ENCODE peak calls at places on chromosomes 6 and 20, in eight cellular contexts. One of them, this sample, is unnamed.

GRCh38 chr6:153263489-153263888 is 132.4 kb upstream of the RGS17 start:
- DNase-seq in right lobe of liver: no peak
- DNase-seq in effector memory CD4-positive, alpha-beta T cell: no peak
- DNase-seq in psoas muscle: no peak
- DNase-seq in left ventricle myocardium inferior: no peak
- DNase-seq in aorta: no peak
- DNase-seq in thoracic aorta: no peak
- DNase-seq in CD4-positive, alpha-beta memory T cell: no peak
- DNase-seq in this sample: no peak

GRCh38 chr20:19864130-19864529 is 106.1 kb downstream of the RIN2 start:
- DNase-seq in right lobe of liver: no peak
- DNase-seq in left ventricle myocardium inferior: no peak
- DNase-seq in effector memory CD4-positive, alpha-beta T cell: no peak
- DNase-seq in thoracic aorta: no peak
- DNase-seq in psoas muscle: no peak
- DNase-seq in CD4-positive, alpha-beta memory T cell: no peak
- DNase-seq in aorta: no peak
- DNase-seq in this sample: no peak

GRCh38 chr6:109236140-109237081 is 141.1 kb downstream of the CEP57L1 start:
- DNase-seq in effector memory CD4-positive, alpha-beta T cell: no peak
- DNase-seq in CD4-positive, alpha-beta memory T cell: no peak
- DNase-seq in left ventricle myocardium inferior: no peak
- DNase-seq in thoracic aorta: no peak
- DNase-seq in right lobe of liver: no peak
- DNase-seq in aorta: no peak
- DNase-seq in psoas muscle: no peak
- DNase-seq in this sample: peak; percentile 71

GRCh38 chr20:17848649-17849048 is 119.9 kb downstream of the SNX5 start:
- DNase-seq in right lobe of liver: no peak
- DNase-seq in effector memory CD4-positive, alpha-beta T cell: no peak
- DNase-seq in psoas muscle: no peak
- DNase-seq in left ventricle myocardium inferior: no peak
- DNase-seq in aorta: no peak
- DNase-seq in CD4-positive, alpha-beta memory T cell: no peak
- DNase-seq in thoracic aorta: no peak
- DNase-seq in this sample: no peak

GRCh38 chr6:2114100-2114499 is 131.3 kb downstream of the GMDS start:
- DNase-seq in left ventricle myocardium inferior: no peak
- DNase-seq in CD4-positive, alpha-beta memory T cell: no peak
- DNase-seq in psoas muscle: no peak
- DNase-seq in right lobe of liver: no peak
- DNase-seq in aorta: no peak
- DNase-seq in thoracic aorta: no peak
- DNase-seq in effector memory CD4-positive, alpha-beta T cell: no peak
- DNase-seq in this sample: no peak

GRCh38 chr6:112253505-112253841 is 894 bp downstream of the LAMA4 start:
- DNase-seq in aorta: no peak
- DNase-seq in effector memory CD4-positive, alpha-beta T cell: no peak
- DNase-seq in thoracic aorta: no peak
- DNase-seq in CD4-positive, alpha-beta memory T cell: no peak
- DNase-seq in psoas muscle: no peak
- DNase-seq in left ventricle myocardium inferior: no peak
- DNase-seq in right lobe of liver: no peak
- DNase-seq in this sample: no peak

GRCh38 chr20:3808141-3808479 is 12.0 kb downstream of the CDC25B start:
- DNase-seq in CD4-positive, alpha-beta memory T cell: no peak
- DNase-seq in aorta: peak; percentile 92
- DNase-seq in effector memory CD4-positive, alpha-beta T cell: no peak
- DNase-seq in right lobe of liver: peak; percentile 92
- DNase-seq in thoracic aorta: peak; percentile 80
- DNase-seq in psoas muscle: peak; percentile 84
- DNase-seq in left ventricle myocardium inferior: peak; percentile 80
- DNase-seq in this sample: no peak

GRCh38 chr6:27873101-27874030 is 38.8 kb downstream of the OR2B2 start:
- DNase-seq in effector memory CD4-positive, alpha-beta T cell: peak; percentile 47
- DNase-seq in right lobe of liver: peak; percentile 72
- DNase-seq in thoracic aorta: no peak
- DNase-seq in aorta: peak; percentile 85
- DNase-seq in CD4-positive, alpha-beta memory T cell: peak; percentile 68
- DNase-seq in psoas muscle: peak; percentile 65
- DNase-seq in left ventricle myocardium inferior: peak; percentile 35
- DNase-seq in this sample: peak; percentile 46

GRCh38 chr6:137707590-137708360 is 159.3 kb upstream of the TNFAIP3 start:
- DNase-seq in CD4-positive, alpha-beta memory T cell: peak; percentile 95
- DNase-seq in left ventricle myocardium inferior: peak; percentile 25
- DNase-seq in effector memory CD4-positive, alpha-beta T cell: peak; percentile 84
- DNase-seq in psoas muscle: peak; percentile 60
- DNase-seq in thoracic aorta: no peak
- DNase-seq in right lobe of liver: peak; percentile 54
- DNase-seq in aorta: no peak
- DNase-seq in this sample: peak; percentile 43

GRCh38 chr20:25038591-25039015 is 19.3 kb downstream of the ACSS1 start:
- DNase-seq in aorta: no peak
- DNase-seq in psoas muscle: no peak
- DNase-seq in right lobe of liver: no peak
- DNase-seq in CD4-positive, alpha-beta memory T cell: no peak
- DNase-seq in effector memory CD4-positive, alpha-beta T cell: no peak
- DNase-seq in thoracic aorta: no peak
- DNase-seq in left ventricle myocardium inferior: no peak
- DNase-seq in this sample: no peak

GRCh38 chr6:111830003-111830402 is 43.2 kb downstream of the FYN start:
- DNase-seq in right lobe of liver: no peak
- DNase-seq in aorta: no peak
- DNase-seq in CD4-positive, alpha-beta memory T cell: no peak
- DNase-seq in left ventricle myocardium inferior: no peak
- DNase-seq in effector memory CD4-positive, alpha-beta T cell: no peak
- DNase-seq in psoas muscle: no peak
- DNase-seq in thoracic aorta: no peak
- DNase-seq in this sample: no peak

GRCh38 chr20:49583669-49584417 is 15.9 kb upstream of the PTGIS start:
- DNase-seq in effector memory CD4-positive, alpha-beta T cell: no peak
- DNase-seq in CD4-positive, alpha-beta memory T cell: no peak
- DNase-seq in psoas muscle: peak; percentile 88
- DNase-seq in right lobe of liver: peak; percentile 85
- DNase-seq in thoracic aorta: no peak
- DNase-seq in left ventricle myocardium inferior: peak; percentile 85
- DNase-seq in aorta: peak; percentile 85
- DNase-seq in this sample: no peak

GRCh38 chr6:163252132-163252729 is 162.3 kb upstream of the QKI start:
- DNase-seq in CD4-positive, alpha-beta memory T cell: no peak
- DNase-seq in right lobe of liver: no peak
- DNase-seq in psoas muscle: no peak
- DNase-seq in aorta: no peak
- DNase-seq in thoracic aorta: no peak
- DNase-seq in left ventricle myocardium inferior: no peak
- DNase-seq in effector memory CD4-positive, alpha-beta T cell: no peak
- DNase-seq in this sample: no peak

GRCh38 chr20:4230651-4231050 is 215.3 kb upstream of the RNF24 start:
- DNase-seq in left ventricle myocardium inferior: no peak
- DNase-seq in aorta: no peak
- DNase-seq in thoracic aorta: no peak
- DNase-seq in right lobe of liver: no peak
- DNase-seq in psoas muscle: no peak
- DNase-seq in effector memory CD4-positive, alpha-beta T cell: no peak
- DNase-seq in CD4-positive, alpha-beta memory T cell: no peak
- DNase-seq in this sample: peak; percentile 60

GRCh38 chr6:113182370-113183141 is 674.6 kb upstream of the MARCKS start:
- DNase-seq in psoas muscle: no peak
- DNase-seq in CD4-positive, alpha-beta memory T cell: no peak
- DNase-seq in right lobe of liver: no peak
- DNase-seq in thoracic aorta: no peak
- DNase-seq in aorta: no peak
- DNase-seq in effector memory CD4-positive, alpha-beta T cell: no peak
- DNase-seq in left ventricle myocardium inferior: no peak
- DNase-seq in this sample: no peak

GRCh38 chr6:151325075-151326050 is 66.0 kb downstream of the ZBTB2 start:
- DNase-seq in CD4-positive, alpha-beta memory T cell: no peak
- DNase-seq in left ventricle myocardium inferior: peak; percentile 49
- DNase-seq in aorta: peak; percentile 91
- DNase-seq in thoracic aorta: peak; percentile 34
- DNase-seq in effector memory CD4-positive, alpha-beta T cell: peak; percentile 3
- DNase-seq in psoas muscle: peak; percentile 70
- DNase-seq in right lobe of liver: peak; percentile 82
- DNase-seq in this sample: peak; percentile 51

GRCh38 chr6:92617726-92618125 is 801.6 kb downstream of the EPHA7 start:
- DNase-seq in aorta: no peak
- DNase-seq in right lobe of liver: no peak
- DNase-seq in psoas muscle: peak; percentile 15
- DNase-seq in CD4-positive, alpha-beta memory T cell: no peak
- DNase-seq in left ventricle myocardium inferior: no peak
- DNase-seq in effector memory CD4-positive, alpha-beta T cell: no peak
- DNase-seq in thoracic aorta: no peak
- DNase-seq in this sample: no peak

GRCh38 chr6:79230149-79230548 is 4.3 kb downstream of the HMGN3 start:
- DNase-seq in right lobe of liver: no peak
- DNase-seq in CD4-positive, alpha-beta memory T cell: no peak
- DNase-seq in left ventricle myocardium inferior: no peak
- DNase-seq in effector memory CD4-positive, alpha-beta T cell: no peak
- DNase-seq in psoas muscle: no peak
- DNase-seq in thoracic aorta: no peak
- DNase-seq in aorta: no peak
- DNase-seq in this sample: no peak

GRCh38 chr6:168060521-168060931 is 18.5 kb downstream of the FRMD1 start:
- DNase-seq in aorta: no peak
- DNase-seq in CD4-positive, alpha-beta memory T cell: no peak
- DNase-seq in thoracic aorta: no peak
- DNase-seq in left ventricle myocardium inferior: peak; percentile 72
- DNase-seq in psoas muscle: peak; percentile 77
- DNase-seq in effector memory CD4-positive, alpha-beta T cell: no peak
- DNase-seq in right lobe of liver: peak; percentile 56
- DNase-seq in this sample: peak; percentile 88

GRCh38 chr6:5302995-5303622 is 41.8 kb downstream of the FARS2 start:
- DNase-seq in aorta: no peak
- DNase-seq in CD4-positive, alpha-beta memory T cell: peak; percentile 56
- DNase-seq in thoracic aorta: no peak
- DNase-seq in psoas muscle: peak; percentile 61
- DNase-seq in effector memory CD4-positive, alpha-beta T cell: peak; percentile 45
- DNase-seq in left ventricle myocardium inferior: peak; percentile 24
- DNase-seq in right lobe of liver: peak; percentile 65
- DNase-seq in this sample: peak; percentile 70

DNA sequence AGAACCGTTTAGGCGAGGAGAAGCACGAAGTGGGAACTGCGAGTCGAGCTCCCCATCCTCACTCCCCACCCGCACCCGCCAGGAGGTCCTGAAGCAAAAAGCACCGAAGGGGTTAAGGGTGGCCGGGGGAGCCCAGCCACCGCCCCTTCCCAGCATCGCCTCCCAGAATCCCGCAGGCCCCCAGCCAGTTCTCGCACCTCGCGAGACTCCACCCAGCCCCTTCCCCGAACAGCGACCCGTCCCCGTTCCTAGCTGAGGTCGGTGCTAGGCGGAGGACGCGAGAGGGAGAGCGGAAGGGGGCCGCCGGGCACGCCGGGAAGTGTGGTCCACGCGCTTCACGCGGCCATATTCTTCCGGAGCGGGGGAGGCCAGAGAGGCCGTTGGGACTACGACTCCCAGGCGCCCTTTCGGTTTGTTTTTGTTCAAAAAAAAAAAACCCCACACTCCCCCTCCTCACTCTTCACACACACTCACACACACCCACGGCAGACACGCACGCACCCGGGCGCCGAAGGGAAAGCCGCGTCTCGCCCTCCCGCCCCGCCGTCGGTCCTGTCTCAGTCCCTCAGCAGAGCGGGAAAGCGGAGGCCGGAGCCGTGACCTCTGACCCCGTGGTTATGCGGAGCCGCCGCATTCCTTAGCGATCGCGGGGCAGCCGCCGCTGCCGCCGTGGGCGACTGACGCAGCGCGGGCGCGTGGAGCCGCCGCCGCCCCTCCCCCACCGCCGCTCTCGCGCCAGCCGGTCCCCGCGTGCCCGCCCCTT is at the start of gene ASXL1:
- DNase-seq in right lobe of liver: peak; percentile 99
- DNase-seq in CD4-positive, alpha-beta memory T cell: peak; percentile 93
- DNase-seq in left ventricle myocardium inferior: peak; percentile 98
- DNase-seq in effector memory CD4-positive, alpha-beta T cell: peak; percentile 92
- DNase-seq in psoas muscle: peak; percentile 98
- DNase-seq in thoracic aorta: peak; percentile 88
- DNase-seq in aorta: peak; percentile 99
- DNase-seq in this sample: peak; percentile 98
- H3K27me3 ChIP-seq in right lobe of liver: no peaks in the 10 kb centered on the region
- H3K27me3 ChIP-seq in CD4-positive, alpha-beta memory T cell: no peaks in the 10 kb centered on the region
- H3K27me3 ChIP-seq in left ventricle myocardium inferior: no peaks in the 10 kb centered on the region
- H3K27me3 ChIP-seq in effector memory CD4-positive, alpha-beta T cell: no peaks in the 10 kb centered on the region
- H3K27me3 ChIP-seq in psoas muscle: no peaks in the 10 kb centered on the region
- H3K27me3 ChIP-seq in thoracic aorta: no peaks in the 10 kb centered on the region
- H3K27me3 ChIP-seq in aorta: no peaks in the 10 kb centered on the region
- H3K27me3 ChIP-seq in this sample: peaks cover 20% of the 10 kb centered on the region

DNA sequence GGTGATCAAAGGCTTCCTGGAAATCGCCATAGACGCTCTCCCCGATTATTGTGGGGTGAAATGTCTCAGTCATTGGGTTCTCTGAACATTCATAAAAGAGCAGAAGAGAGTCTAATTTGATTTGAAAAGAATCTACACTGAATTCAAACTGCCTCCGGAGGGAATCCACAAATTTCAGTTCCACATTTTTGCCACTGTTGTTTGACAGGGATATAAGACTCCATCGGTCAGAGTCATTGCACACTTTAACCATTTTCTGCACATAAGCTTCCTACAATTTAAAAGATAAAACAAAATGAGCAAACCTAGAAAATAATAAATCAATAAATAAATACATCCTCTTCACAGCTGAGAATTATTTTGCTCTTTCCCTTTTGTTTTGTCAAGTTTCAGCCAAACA is 2.3 kb downstream of the TENT5A start:
- DNase-seq in CD4-positive, alpha-beta memory T cell: no peak
- DNase-seq in aorta: no peak
- DNase-seq in effector memory CD4-positive, alpha-beta T cell: no peak
- DNase-seq in left ventricle myocardium inferior: no peak
- DNase-seq in psoas muscle: no peak
- DNase-seq in right lobe of liver: no peak
- DNase-seq in thoracic aorta: no peak
- DNase-seq in this sample: no peak
- H3K4me3 ChIP-seq in CD4-positive, alpha-beta memory T cell: no peak overlapping the region
- H3K4me3 ChIP-seq in aorta: peak overlapping the region; percentile 55
- H3K4me3 ChIP-seq in effector memory CD4-positive, alpha-beta T cell: no peak overlapping the region
- H3K4me3 ChIP-seq in left ventricle myocardium inferior: peak overlapping the region; percentile 89
- H3K4me3 ChIP-seq in psoas muscle: peak overlapping the region; percentile 75
- H3K4me3 ChIP-seq in right lobe of liver: peak overlapping the region; percentile 72
- H3K4me3 ChIP-seq in thoracic aorta: peak overlapping the region; percentile 89
- H3K4me3 ChIP-seq in this sample: no peak overlapping the region

DNA sequence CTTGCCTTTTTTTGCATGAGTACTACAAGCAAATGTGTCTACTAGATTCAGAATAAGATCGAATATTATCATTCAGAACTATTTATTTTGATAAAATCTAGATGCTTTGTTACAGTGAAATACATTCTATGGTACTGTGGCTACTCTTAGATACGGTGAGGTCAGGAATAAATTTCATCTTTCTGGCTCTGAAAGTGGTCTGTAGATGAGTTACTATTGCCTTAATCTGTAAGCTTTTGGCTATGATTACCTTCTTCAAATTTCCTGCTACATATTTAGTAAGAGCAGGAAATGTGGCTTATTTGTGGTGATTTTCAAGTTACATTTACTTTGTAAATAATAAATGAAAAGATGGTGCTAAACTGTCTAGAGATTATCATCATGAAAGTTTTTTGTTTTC is 50.0 kb downstream of the SCAF8 start:
- DNase-seq in thoracic aorta: no peak
- DNase-seq in psoas muscle: no peak
- DNase-seq in effector memory CD4-positive, alpha-beta T cell: no peak
- DNase-seq in CD4-positive, alpha-beta memory T cell: no peak
- DNase-seq in aorta: no peak
- DNase-seq in left ventricle myocardium inferior: no peak
- DNase-seq in right lobe of liver: no peak
- DNase-seq in this sample: no peak
- H3K36me3 ChIP-seq in thoracic aorta: peaks cover 5% of the 10 kb centered on the region
- H3K36me3 ChIP-seq in psoas muscle: no peaks in the 10 kb centered on the region
- H3K36me3 ChIP-seq in effector memory CD4-positive, alpha-beta T cell: peaks cover 14% of the 10 kb centered on the region
- H3K36me3 ChIP-seq in CD4-positive, alpha-beta memory T cell: no peaks in the 10 kb centered on the region
- H3K36me3 ChIP-seq in aorta: no peaks in the 10 kb centered on the region
- H3K36me3 ChIP-seq in left ventricle myocardium inferior: peaks cover 34% of the 10 kb centered on the region
- H3K36me3 ChIP-seq in right lobe of liver: no peaks in the 10 kb centered on the region
- H3K36me3 ChIP-seq in this sample: peaks cover 1% of the 10 kb centered on the region

GRCh38 chr20:31862157-31862470 is 8.2 kb downstream of the DUSP15 start:
- DNase-seq in right lobe of liver: no peak
- DNase-seq in psoas muscle: no peak
- DNase-seq in CD4-positive, alpha-beta memory T cell: no peak
- DNase-seq in thoracic aorta: no peak
- DNase-seq in left ventricle myocardium inferior: no peak
- DNase-seq in effector memory CD4-positive, alpha-beta T cell: no peak
- DNase-seq in aorta: no peak
- DNase-seq in this sample: no peak
- H3K27me3 ChIP-seq in right lobe of liver: no peaks in the 10 kb centered on the region
- H3K27me3 ChIP-seq in psoas muscle: peaks cover 6% of the 10 kb centered on the region
- H3K27me3 ChIP-seq in CD4-positive, alpha-beta memory T cell: peaks cover 29% of the 10 kb centered on the region
- H3K27me3 ChIP-seq in thoracic aorta: no peaks in the 10 kb centered on the region
- H3K27me3 ChIP-seq in left ventricle myocardium inferior: peaks cover 42% of the 10 kb centered on the region
- H3K27me3 ChIP-seq in effector memory CD4-positive, alpha-beta T cell: peaks cover 4% of the 10 kb centered on the region
- H3K27me3 ChIP-seq in aorta: no peaks in the 10 kb centered on the region
- H3K27me3 ChIP-seq in this sample: peaks cover 7% of the 10 kb centered on the region

This sample was measured in H7.